ENCODE peak calls at places on chromosomes 5 and 9, in six cellular contexts. B is adipocyte, G is kidney glomerular epithelial cell, T is mucosa of descending colon, X is SK-MEL-5, Q is cerebellum. J is an unnamed sample.

GRCh38 chr5:150523472-150524350 is 15.8 kb downstream of the NDST1 start:
- DNase-seq in B (peak; percentile 77), G (peak; percentile 21), T (peak; percentile 64), X (peak; percentile 73), Q (peak; percentile 62), J (peak; percentile 72)

GRCh38 chr5:53568868-53569267 is 8.4 kb downstream of the NDUFS4 start:
- DNase-seq in B (peak; percentile 63), G (no peak), T (no peak), X (no peak), Q (no peak), J (no peak)

GRCh38 chr5:98173334-98173733 is 600.1 kb upstream of the RGMB start:
- DNase-seq in B (peak; percentile 1), G (no peak), T (no peak), X (no peak), Q (no peak), J (no peak)

GRCh38 chr9:69637801-69638200 is 34.4 kb downstream of the APBA1 start:
- DNase-seq in B (peak; percentile 75), G (peak; percentile 57), T (no peak), X (peak; percentile 7), Q (no peak), J (no peak)

GRCh38 chr5:151873701-151874100 is 51.0 kb downstream of the GLRA1 start:
- DNase-seq in B (no peak), G (no peak), T (no peak), X (no peak), Q (no peak), J (no peak)

GRCh38 chr5:149404746-149405549 is 25.9 kb upstream of the IL17B start:
- DNase-seq in B (peak; percentile 86), G (no peak), T (no peak), X (peak; percentile 46), Q (no peak), J (peak; percentile 93)

GRCh38 chr5:163434410-163434866 is 3.0 kb upstream of the CCNG1 start:
- DNase-seq in B (no peak), G (peak; percentile 95), T (peak; percentile 59), X (no peak), Q (no peak), J (no peak)

GRCh38 chr5:32628049-32628803 is 42.9 kb downstream of the SUB1 start:
- DNase-seq in B (peak; percentile 31), G (peak; percentile 85), T (no peak), X (no peak), Q (no peak), J (no peak)

GRCh38 chr9:136021171-136021890 is 60.2 kb upstream of the UBAC1 start:
- DNase-seq in B (no peak), G (no peak), T (no peak), X (no peak), Q (no peak), J (no peak)

GRCh38 chr5:148923023-148923422 is 96.6 kb downstream of the ADRB2 start:
- DNase-seq in B (no peak), G (no peak), T (no peak), X (no peak), Q (no peak), J (peak; percentile 13)

GRCh38 chr9:132849168-132849831 is 28.8 kb downstream of the AK8 start:
- DNase-seq in B (peak; percentile 12), G (no peak), T (peak; percentile 51), X (no peak), Q (no peak), J (peak; percentile 9)

GRCh38 chr5:94908889-94909480 is 290.5 kb downstream of the SLF1 start:
- DNase-seq in B (peak; percentile 79), G (no peak), T (peak; percentile 21), X (peak; percentile 68), Q (peak; percentile 31), J (peak; percentile 46)

GRCh38 chr5:132444841-132445639 is 45.5 kb downstream of the IRF1 start:
- DNase-seq in B (no peak), G (no peak), T (no peak), X (no peak), Q (no peak), J (no peak)

GRCh38 chr9:90914868-90915483 is 113.4 kb downstream of the SYK start:
- DNase-seq in B (peak; percentile 86), G (peak; percentile 60), T (peak; percentile 66), X (peak; percentile 70), Q (peak; percentile 89), J (peak; percentile 79)

GRCh38 chr9:33106827-33107621 is 30.6 kb upstream of the SMU1 start:
- DNase-seq in B (peak; percentile 64), G (peak; percentile 30), T (no peak), X (no peak), Q (peak; percentile 77), J (no peak)

GRCh38 chr5:80109549-80110478 is 74.7 kb downstream of the THBS4 start:
- DNase-seq in B (peak; percentile 16), G (no peak), T (no peak), X (no peak), Q (no peak), J (no peak)

GRCh38 chr5:73902327-73903051 is 276.5 kb downstream of the ARHGEF28 start:
- DNase-seq in B (peak; percentile 83), G (peak; percentile 27), T (peak; percentile 11), X (peak; percentile 69), Q (peak; percentile 57), J (peak; percentile 73)

GRCh38 chr9:78298046-78298511 is 1.2 kb downstream of the PSAT1 start:
- DNase-seq in B (peak; percentile 51), G (peak; percentile 9), T (no peak), X (peak; percentile 55), Q (no peak), J (peak; percentile 57)

GRCh38 chr5:1268666-1269065 is 26.2 kb downstream of the TERT start:
- DNase-seq in B (no peak), G (no peak), T (no peak), X (no peak), Q (no peak), J (no peak)

GRCh38 chr9:76677481-76678055 is 86.7 kb upstream of the PCA3 start:
- DNase-seq in B (no peak), G (peak; percentile 72), T (no peak), X (no peak), Q (peak; percentile 60), J (no peak)

GRCh38 chr5:170745481-170746061 is 38.0 kb upstream of the GABRP start:
- DNase-seq in B (peak; percentile 42), G (peak; percentile 61), T (peak; percentile 31), X (peak; percentile 4), Q (no peak), J (no peak)

GRCh38 chr5:145223582-145223981 is 611.6 kb downstream of the PRELID2 start:
- DNase-seq in B (no peak), G (no peak), T (no peak), X (no peak), Q (no peak), J (no peak)

GRCh38 chr5:113683211-113683610 is 169.7 kb downstream of the YTHDC2 start:
- DNase-seq in B (no peak), G (no peak), T (no peak), X (no peak), Q (no peak), J (no peak)

GRCh38 chr5:157343842-157344790 is 78.2 kb downstream of the CYFIP2 start:
- DNase-seq in B (no peak), G (peak; percentile 73), T (no peak), X (no peak), Q (peak; percentile 44), J (no peak)

GRCh38 chr5:59187772-59188347 is 605.0 kb downstream of the RAB3C start:
- DNase-seq in B (no peak), G (no peak), T (no peak), X (peak; percentile 63), Q (no peak), J (no peak)

GRCh38 chr5:166786889-166787288 is 1504.6 kb upstream of the WWC1 start:
- DNase-seq in B (no peak), G (no peak), T (no peak), X (no peak), Q (no peak), J (no peak)

GRCh38 chr9:36092509-36093215 is 43.9 kb upstream of the GLIPR2 start:
- DNase-seq in B (no peak), G (no peak), T (peak; percentile 48), X (no peak), Q (no peak), J (peak; percentile 31)

GRCh38 chr9:33135086-33135958 is 31.8 kb downstream of the B4GALT1 start:
- DNase-seq in B (no peak), G (no peak), T (no peak), X (no peak), Q (no peak), J (peak; percentile 36)

GRCh38 chr9:131860430-131860829 is 120.6 kb upstream of the RAPGEF1 start:
- DNase-seq in B (no peak), G (no peak), T (no peak), X (no peak), Q (no peak), J (no peak)

GRCh38 chr9:98207606-98208005 is 15.2 kb upstream of the CORO2A start:
- DNase-seq in B (no peak), G (no peak), T (no peak), X (no peak), Q (no peak), J (no peak)

GRCh38 chr9:79774356-79774755 is 202.6 kb downstream of the TLE4 start:
- DNase-seq in B (no peak), G (no peak), T (no peak), X (no peak), Q (no peak), J (no peak)

GRCh38 chr5:9283021-9283420 is 262.9 kb downstream of the SEMA5A start:
- DNase-seq in B (no peak), G (no peak), T (no peak), X (peak; percentile 54), Q (no peak), J (no peak)

GRCh38 chr5:123937230-123937629 is 425.3 kb downstream of the CSNK1G3 start:
- DNase-seq in B (peak; percentile 82), G (no peak), T (peak; percentile 56), X (peak; percentile 81), Q (no peak), J (peak; percentile 52)

GRCh38 chr9:86072393-86073016 is 26.9 kb downstream of the GOLM1 start:
- DNase-seq in B (peak; percentile 24), G (no peak), T (no peak), X (no peak), Q (no peak), J (no peak)

GRCh38 chr5:64181440-64181839 is 15.8 kb downstream of the RNF180 start:
- DNase-seq in B (no peak), G (no peak), T (no peak), X (no peak), Q (no peak), J (no peak)